ENCODE peak calls at places on chromosomes 1 and 21, in eight cellular contexts. T is A549, X is GM12891, M is lower leg skin, I is adrenal gland, E is HCT116, U is stomach, N is GM12892. G is an unnamed sample.
A peak's percentile ranks its signal among the peaks of the same experiment; 100 is the strongest.

GRCh38 chr1:36432616-36433015 is 17.6 kb downstream of the OSCP1 start:
- DNase-seq in T (no peak), X (no peak), M (no peak), I (no peak), E (no peak), U (peak; percentile 44), N (no peak), G (no peak)

GRCh38 chr1:223479261-223479660 is 86.0 kb downstream of the CCDC185 start:
- DNase-seq in T (peak; percentile 18), X (no peak), M (no peak), I (no peak), E (no peak), U (no peak), N (no peak), G (no peak)

GRCh38 chr1:175129182-175129581 is 61.5 kb downstream of the TNN start:
- DNase-seq in T (no peak), X (no peak), M (peak; percentile 50), I (no peak), E (no peak), U (no peak), N (no peak), G (no peak)

GRCh38 chr1:15584489-15585363 is at the start of gene AGMAT:
- DNase-seq in T (peak; percentile 76), X (peak; percentile 77), M (no peak), I (no peak), E (no peak), U (peak; percentile 43), N (peak; percentile 74), G (peak; percentile 71)

GRCh38 chr1:39646232-39647081 is 7.0 kb upstream of the HEYL start:
- DNase-seq in T (no peak), X (no peak), M (no peak), I (peak; percentile 82), E (no peak), U (no peak), N (no peak), G (no peak)

GRCh38 chr21:29649370-29649963 is 290.3 kb downstream of the GRIK1 start:
- DNase-seq in T (no peak), X (no peak), M (no peak), I (no peak), E (no peak), U (no peak), N (no peak), G (no peak)

GRCh38 chr1:187691439-187691838 is 862.7 kb downstream of the PLA2G4A start:
- DNase-seq in T (peak; percentile 55), X (no peak), M (no peak), I (no peak), E (peak; percentile 66), U (no peak), N (no peak), G (no peak)

GRCh38 chr1:162404550-162405160 is 7.3 kb downstream of the SH2D1B start:
- DNase-seq in T (no peak), X (no peak), M (no peak), I (no peak), E (no peak), U (no peak), N (no peak), G (no peak)

GRCh38 chr1:203165800-203166161 is 9.8 kb downstream of the MYBPH start:
- DNase-seq in T (no peak), X (no peak), M (no peak), I (no peak), E (no peak), U (no peak), N (no peak), G (no peak)

GRCh38 chr21:46243325-46243724 is 14.8 kb upstream of the LSS start:
- DNase-seq in T (no peak), X (no peak), M (no peak), I (no peak), E (no peak), U (no peak), N (no peak), G (no peak)

GRCh38 chr1:21439721-21440629 is at the start of gene NBPF3:
- DNase-seq in T (peak; percentile 89), X (peak; percentile 70), M (peak; percentile 81), I (peak; percentile 88), E (peak; percentile 78), U (peak; percentile 91), N (peak; percentile 34), G (peak; percentile 90)

GRCh38 chr1:157353546-157353945 is 198.8 kb downstream of the FCRL5 start:
- DNase-seq in T (no peak), X (no peak), M (no peak), I (no peak), E (no peak), U (no peak), N (no peak), G (no peak)

GRCh38 chr1:157356611-157357010 is 195.7 kb downstream of the FCRL5 start:
- DNase-seq in T (no peak), X (no peak), M (no peak), I (no peak), E (no peak), U (no peak), N (no peak), G (no peak)

GRCh38 chr1:157352817-157353408 is 199.4 kb downstream of the FCRL5 start:
- DNase-seq in T (no peak), X (no peak), M (no peak), I (no peak), E (no peak), U (no peak), N (no peak), G (no peak)

GRCh38 chr1:157348538-157349480 is 203.5 kb downstream of the FCRL5 start:
- DNase-seq in T (no peak), X (no peak), M (no peak), I (no peak), E (no peak), U (no peak), N (no peak), G (no peak)

DNA sequence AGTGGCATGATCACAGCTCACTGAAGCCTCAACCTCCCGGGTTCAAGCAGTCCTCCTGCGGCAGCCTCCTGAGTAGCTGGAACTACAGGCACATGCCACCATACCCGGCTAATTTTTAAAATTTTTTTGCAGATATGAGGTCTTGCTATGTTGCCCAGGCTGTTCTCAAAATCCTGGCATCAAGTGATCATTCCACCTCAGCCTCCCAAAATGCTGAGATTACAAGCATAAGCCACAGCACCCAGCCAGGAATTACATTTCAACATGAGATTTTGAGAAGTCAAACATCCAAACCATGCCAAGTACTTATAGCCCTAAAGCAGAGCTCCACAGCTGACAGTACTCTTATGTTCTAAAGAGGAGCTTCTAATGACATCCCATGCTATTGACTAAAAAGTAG is 200.1 kb downstream of the FCRL5 start:
- DNase-seq in T (no peak), X (no peak), M (no peak), I (no peak), E (no peak), U (no peak), N (no peak), G (no peak)
- TF ChIP-seq POLR2A in T (no peak), X (no peak), M (no peak), I (no peak), E (no peak), U (no peak), N (no peak), G (no peak)

DNA sequence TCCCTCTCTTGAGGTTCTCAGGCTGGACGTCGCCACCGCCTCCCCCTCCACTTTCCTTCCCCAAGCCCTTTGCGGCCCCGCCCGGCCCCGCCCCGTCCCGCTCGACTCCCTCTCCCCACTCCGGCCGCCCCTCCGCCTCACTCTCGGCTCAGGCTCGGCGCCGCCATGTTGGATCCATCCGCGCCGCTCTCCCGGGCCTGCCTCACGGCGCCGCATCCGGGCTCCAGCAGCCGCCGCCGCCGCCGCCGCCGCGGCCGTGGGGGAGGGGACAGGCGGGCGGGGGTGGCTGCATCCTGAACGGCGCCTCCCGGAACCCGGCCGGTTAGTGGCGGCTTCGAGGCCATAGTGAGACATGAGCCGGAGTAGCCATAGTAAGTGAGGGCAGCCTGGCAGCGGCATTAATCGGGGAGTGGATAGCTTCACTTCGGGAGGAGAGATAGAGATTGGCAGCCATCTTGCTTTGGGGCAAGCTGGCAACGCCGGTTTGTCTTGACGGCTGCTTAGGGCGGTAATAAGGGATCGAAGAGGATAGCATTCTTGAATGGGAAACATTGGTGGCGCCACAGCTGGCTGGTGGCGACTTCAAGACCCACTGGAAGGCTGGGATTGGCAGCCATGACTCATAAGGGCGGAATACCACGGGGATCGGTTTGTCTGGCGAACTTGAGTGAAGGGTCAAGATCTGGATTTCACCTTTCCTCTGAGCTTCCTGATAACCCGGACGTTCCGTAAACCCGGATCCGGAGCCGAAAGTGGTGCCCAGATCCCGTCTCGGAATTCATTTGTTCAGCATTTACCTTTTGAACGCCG is at the start of gene DEDD:
- DNase-seq in T (peak; percentile 99), X (peak; percentile 89), M (peak; percentile 95), I (peak; percentile 98), E (peak; percentile 98), U (peak; percentile 93), N (peak; percentile 88), G (peak; percentile 94)
- TF ChIP-seq POLR2A in T (peak; percentile 35), X (no peak), M (no peak), I (peak; percentile 64), E (peak; percentile 31), U (no peak), N (no peak), G (peak; percentile 59)

GRCh38 chr1:218211241-218211640 is 73.9 kb upstream of the RRP15 start:
- DNase-seq in T (no peak), X (no peak), M (no peak), I (no peak), E (no peak), U (no peak), N (no peak), G (no peak)

GRCh38 chr1:218217040-218217439 is 68.1 kb upstream of the RRP15 start:
- DNase-seq in T (no peak), X (no peak), M (no peak), I (no peak), E (no peak), U (no peak), N (no peak), G (no peak)
- TF ChIP-seq POLR2A in T (no peak), X (no peak), M (no peak), I (no peak), E (no peak), U (no peak), N (no peak), G (no peak)

GRCh38 chr1:201459775-201460174 is 9.2 kb downstream of the PHLDA3 start:
- DNase-seq in T (no peak), X (no peak), M (no peak), I (no peak), E (no peak), U (no peak), N (no peak), G (no peak)

GRCh38 chr1:201461193-201461657 is 7.8 kb downstream of the PHLDA3 start:
- DNase-seq in T (peak; percentile 93), X (no peak), M (peak; percentile 79), I (peak; percentile 89), E (peak; percentile 86), U (peak; percentile 61), N (no peak), G (no peak)

GRCh38 chr1:201463071-201463552 is 5.9 kb downstream of the PHLDA3 start:
- DNase-seq in T (peak; percentile 57), X (no peak), M (no peak), I (no peak), E (no peak), U (no peak), N (no peak), G (no peak)

GRCh38 chr1:201460783-201461182 is 8.2 kb downstream of the PHLDA3 start:
- DNase-seq in T (no peak), X (no peak), M (no peak), I (no peak), E (no peak), U (no peak), N (no peak), G (no peak)

GRCh38 chr1:201461783-201462441 is 7.1 kb downstream of the PHLDA3 start:
- DNase-seq in T (peak; percentile 90), X (no peak), M (peak; percentile 90), I (peak; percentile 93), E (peak; percentile 68), U (peak; percentile 67), N (no peak), G (no peak)
- TF ChIP-seq POLR2A in T (no peak), X (no peak), M (no peak), I (peak; percentile 27), E (no peak), U (no peak), N (no peak), G (no peak)

G was measured in erythroblast.